ENCODE peak calls at places on chromosomes 6 and 20, in five cellular contexts. O, P, X, R and D are unnamed samples.

GRCh38 chr6:104640141-104640700 is 219.5 kb downstream of the HACE1 start:
- DNase-seq in O (peak), P (no peak), X (peak), R (no peak), D (peak)

GRCh38 chr20:23249541-23249940 is 101.0 kb upstream of the NXT1 start:
- DNase-seq in O (no peak), P (no peak), X (no peak), R (no peak), D (no peak)

GRCh38 chr6:170113141-170113540 is 177.7 kb downstream of the DLL1 start:
- DNase-seq in O (no peak), P (no peak), X (no peak), R (no peak), D (no peak)

GRCh38 chr6:80543598-80544181 is 437.2 kb downstream of the BCKDHB start:
- DNase-seq in O (peak), P (peak), X (peak), R (no peak), D (peak)

GRCh38 chr6:36809933-36810844 is 29.1 kb downstream of the CPNE5 start:
- DNase-seq in O (no peak), P (no peak), X (no peak), R (no peak), D (no peak)

GRCh38 chr20:56628015-56628872 is 862 bp upstream of the TFAP2C start:
- DNase-seq in O (peak), P (no peak), X (no peak), R (no peak), D (peak)

GRCh38 chr6:137291441-137291840 is 72.3 kb upstream of the IFNGR1 start:
- DNase-seq in O (peak), P (peak), X (peak), R (no peak), D (peak)

GRCh38 chr6:164854526-164854925 is 454.9 kb downstream of the C6orf118 start:
- DNase-seq in O (no peak), P (no peak), X (no peak), R (no peak), D (no peak)

GRCh38 chr6:47484616-47485015 is 7.0 kb downstream of the CD2AP start:
- DNase-seq in O (peak), P (peak), X (peak), R (no peak), D (peak)

GRCh38 chr6:45423111-45423900 is 45.6 kb upstream of the SUPT3H start:
- DNase-seq in O (peak), P (no peak), X (peak), R (peak), D (no peak)

GRCh38 chr6:139407718-139408222 is 33.3 kb upstream of the CITED2 start:
- DNase-seq in O (peak), P (peak), X (peak), R (no peak), D (peak)

GRCh38 chr6:2626381-2626780 is 124.3 kb downstream of the MYLK4 start:
- DNase-seq in O (no peak), P (peak), X (no peak), R (no peak), D (peak)

GRCh38 chr20:32966382-32966781 is 37.9 kb downstream of the SUN5 start:
- DNase-seq in O (no peak), P (no peak), X (no peak), R (no peak), D (no peak)

GRCh38 chr6:109610555-109610954 is 80.4 kb downstream of the AK9 start:
- DNase-seq in O (peak), P (no peak), X (peak), R (no peak), D (peak)

GRCh38 chr6:170450946-170451761 is 102.0 kb downstream of the PSMB1 start:
- DNase-seq in O (no peak), P (no peak), X (no peak), R (no peak), D (no peak)

GRCh38 chr6:168196385-168196860 is 117.4 kb upstream of the FRMD1 start:
- DNase-seq in O (peak), P (no peak), X (no peak), R (no peak), D (peak)

GRCh38 chr6:41268478-41268877 is 18.0 kb downstream of the TREM1 start:
- DNase-seq in O (no peak), P (no peak), X (no peak), R (no peak), D (no peak)

GRCh38 chr6:148747145-148747492 is 289 bp downstream of the UST start:
- DNase-seq in O (no peak), P (peak), X (peak), R (peak), D (peak)

GRCh38 chr20:46708172-46708860 is 1.1 kb upstream of the SLC2A10 start:
- DNase-seq in O (no peak), P (no peak), X (no peak), R (no peak), D (no peak)

GRCh38 chr6:139753198-139753861 is 378.9 kb upstream of the CITED2 start:
- DNase-seq in O (peak), P (peak), X (no peak), R (no peak), D (peak)

GRCh38 chr20:35901678-35902544 is 52.4 kb downstream of the SCAND1 start:
- DNase-seq in O (peak), P (peak), X (peak), R (no peak), D (peak)

GRCh38 chr20:40470313-40471260 is 218.4 kb downstream of the MAFB start:
- DNase-seq in O (peak), P (no peak), X (no peak), R (peak), D (no peak)

GRCh38 chr6:38504996-38505395 is 134.7 kb downstream of the BTBD9 start:
- DNase-seq in O (no peak), P (no peak), X (no peak), R (no peak), D (no peak)

GRCh38 chr20:7505152-7505834 is 435.0 kb downstream of the HAO1 start:
- DNase-seq in O (no peak), P (no peak), X (no peak), R (no peak), D (no peak)

DNA sequence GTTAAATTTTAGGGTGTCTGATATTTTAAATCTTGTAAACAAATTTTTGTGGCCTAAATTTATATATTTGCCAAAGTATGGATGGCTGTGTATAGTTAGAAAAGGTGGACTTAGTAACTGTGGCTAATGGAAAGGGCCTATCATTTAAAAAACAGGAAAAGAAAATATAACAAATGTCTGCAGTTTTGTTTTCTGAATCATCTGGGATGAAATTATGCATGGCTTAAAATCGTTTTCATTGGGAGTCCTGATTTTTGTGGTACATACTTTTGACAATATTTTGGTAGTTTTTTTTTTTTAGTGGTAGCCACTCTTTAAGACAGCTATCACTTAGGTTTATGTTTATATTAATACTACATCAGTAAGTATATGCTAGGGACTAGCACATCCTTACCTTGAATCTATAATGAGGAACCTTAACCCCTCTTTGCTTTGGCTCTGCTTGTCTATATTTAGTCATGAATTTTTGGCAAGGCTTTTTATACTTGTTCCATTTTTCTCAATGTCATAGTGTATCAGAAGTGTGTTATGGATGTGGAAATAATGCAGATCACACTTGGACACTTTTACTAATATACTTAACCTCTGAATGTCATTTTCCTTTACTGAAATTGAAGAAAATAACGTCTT is 5.6 kb downstream of the ARID1B start:
- DNase-seq in O (no peak), P (peak), X (peak), R (no peak), D (peak)
- H3K4me3 ChIP-seq in O (peak), P (peak), X (peak), R (no peak), D (peak)

DNA sequence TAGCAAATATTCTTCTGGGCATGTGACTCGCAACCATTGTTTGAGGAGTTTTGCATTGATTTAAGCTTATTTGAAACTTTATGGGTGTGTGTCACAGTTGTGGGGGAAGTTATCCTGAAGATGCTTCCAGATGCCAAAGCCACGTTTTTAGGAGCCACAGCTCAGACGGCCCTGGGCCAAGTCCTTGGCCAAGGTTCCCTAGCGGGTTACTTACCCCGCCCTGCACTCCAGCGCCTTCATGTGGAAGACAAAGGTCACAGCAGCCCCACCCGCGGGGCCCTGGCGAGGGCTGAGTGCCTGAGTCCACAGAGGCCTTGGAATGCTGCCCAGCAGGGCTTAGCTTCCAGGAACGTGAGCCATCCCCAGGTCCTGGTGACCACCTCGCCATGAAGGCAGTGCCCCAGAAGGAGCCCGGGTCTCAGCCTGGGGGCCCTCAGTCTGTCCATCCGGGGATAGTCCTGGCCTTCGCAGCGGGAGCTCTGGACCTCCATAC is 308.3 kb downstream of the CDH4 start:
- DNase-seq in O (peak), P (peak), X (peak), R (no peak), D (peak)
- TF ChIP-seq CTCF in O (peak), P (peak), X (peak), R (no peak), D (peak)

GRCh38 chr6:119495230-119495683 is 145.7 kb upstream of the MAN1A1 start:
- DNase-seq in O (no peak), P (no peak), X (no peak), R (no peak), D (no peak)
- H3K4me3 ChIP-seq in O (no peak), P (no peak), X (no peak), R (no peak), D (no peak)

GRCh38 chr20:50794846-50795634 is at the start of gene BCAS4:
- DNase-seq in O (peak), P (peak), X (peak), R (peak), D (peak)
- TF ChIP-seq CTCF in O (peak), P (peak), X (peak), R (peak), D (peak)

GRCh38 chr6:90294989-90295853 is 1.4 kb downstream of the BACH2 start:
- DNase-seq in O (peak), P (peak), X (peak), R (peak), D (peak)

GRCh38 chr6:90294614-90294988 is 2.0 kb downstream of the BACH2 start:
- DNase-seq in O (no peak), P (peak), X (no peak), R (peak), D (no peak)

GRCh38 chr6:90295854-90296345 is 743 bp downstream of the BACH2 start:
- DNase-seq in O (peak), P (peak), X (peak), R (peak), D (peak)

GRCh38 chr6:90293319-90293937 is 3.2 kb downstream of the BACH2 start:
- DNase-seq in O (no peak), P (no peak), X (peak), R (no peak), D (no peak)

DNA sequence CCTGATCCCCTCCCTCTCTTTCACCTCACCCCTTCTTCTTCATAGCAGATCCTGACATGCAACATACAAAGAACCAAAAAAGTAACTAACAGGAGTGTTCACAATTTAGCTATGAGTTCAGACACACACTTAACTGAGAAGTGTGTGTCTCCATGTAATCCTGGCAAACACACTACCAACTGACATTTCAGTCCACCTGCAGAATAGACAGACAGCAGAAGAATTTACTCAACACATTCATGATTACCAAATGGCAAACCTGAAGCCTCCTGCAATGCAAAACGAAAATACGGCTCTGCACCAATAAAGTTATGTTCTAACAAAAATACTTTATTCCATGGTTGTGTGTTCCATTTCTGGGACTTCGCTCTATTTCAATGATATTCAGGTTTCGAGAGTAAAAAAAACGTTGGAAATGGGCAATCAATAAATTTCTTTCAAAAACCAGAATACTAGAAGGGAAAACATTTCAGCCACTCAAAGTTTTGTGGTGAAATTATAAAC is 2.6 kb downstream of the BACH2 start:
- DNase-seq in O (no peak), P (no peak), X (no peak), R (no peak), D (no peak)
- H3K4me3 ChIP-seq in O (no peak), P (no peak), X (no peak), R (no peak), D (no peak)

GRCh38 chr20:3275064-3275935 is 36.3 kb upstream of the SLC4A11 start:
- DNase-seq in O (no peak), P (no peak), X (no peak), R (no peak), D (no peak)

GRCh38 chr20:3275966-3276365 is 37.0 kb upstream of the SLC4A11 start:
- DNase-seq in O (peak), P (no peak), X (peak), R (no peak), D (peak)

GRCh38 chr20:3277686-3278465 is 38.9 kb upstream of the SLC4A11 start:
- DNase-seq in O (peak), P (no peak), X (no peak), R (no peak), D (no peak)

GRCh38 chr20:3273371-3273770 is 34.4 kb upstream of the SLC4A11 start:
- DNase-seq in O (no peak), P (no peak), X (no peak), R (no peak), D (no peak)

DNA sequence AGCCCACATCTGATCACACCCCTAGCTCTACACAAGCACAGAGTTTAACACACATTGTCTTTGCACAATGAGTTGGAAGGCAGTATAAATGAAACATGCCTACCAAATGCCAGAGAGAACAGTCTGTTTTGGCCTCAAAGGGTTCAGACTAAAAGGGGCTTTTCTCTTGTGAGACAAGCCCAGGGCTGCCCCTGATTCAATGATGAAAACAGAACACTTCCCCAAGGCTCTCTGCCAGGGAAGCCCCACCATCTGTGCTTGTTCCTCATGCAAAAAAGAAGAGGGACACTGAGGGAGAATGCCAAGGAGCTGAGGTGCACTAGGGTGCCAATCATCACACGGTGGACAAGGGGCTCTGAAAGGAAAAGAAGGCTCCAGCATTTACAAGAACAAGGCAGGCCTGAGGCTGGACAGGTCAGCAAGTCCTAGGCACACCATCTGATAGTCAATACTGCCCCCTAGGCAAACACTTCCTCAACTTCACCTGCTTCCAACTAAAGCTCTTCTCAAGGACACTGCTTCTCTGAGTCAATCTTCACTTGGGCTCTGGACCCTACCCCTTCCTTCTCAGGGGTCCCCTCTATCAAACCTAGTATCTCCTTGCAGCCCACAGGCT is 37.5 kb upstream of the SLC4A11 start:
- DNase-seq in O (peak), P (no peak), X (peak), R (no peak), D (peak)
- TF ChIP-seq CTCF in O (peak), P (peak), X (peak), R (peak), D (peak)